ENCODE peak calls at places on chromosomes 4 and X, in seven cellular contexts. D is lower leg skin; Z is cardiac fibroblast; P is foreskin keratinocyte; U is IMR-90; R is PC-9; W is CD8-positive, alpha-beta T cell. J is an unnamed sample.
A peak's percentile ranks its signal among the peaks of the same experiment; 100 is the strongest.

GRCh38 chrX:16558489-16558888 is 91.5 kb upstream of the S100G start:
- DNase-seq in P (no peak), U (no peak), R (no peak), D (no peak), Z (no peak), W (no peak), J (no peak)

GRCh38 chr4:85475631-85476233 is 782 bp downstream of the ARHGAP24 start:
- DNase-seq in R (no peak), U (no peak), D (no peak), P (no peak), Z (peak; percentile 72), W (no peak), J (peak; percentile 43)

GRCh38 chr4:4267981-4268380 is 20.0 kb upstream of the TMEM128 start:
- DNase-seq in U (no peak), W (no peak), R (no peak), P (peak; percentile 15), Z (no peak), D (no peak), J (no peak)

GRCh38 chr4:10353110-10353509 is 104.1 kb downstream of the ZNF518B start:
- DNase-seq in P (peak; percentile 67), W (no peak), Z (no peak), R (no peak), D (no peak), U (no peak), J (no peak)

GRCh38 chr4:36386691-36387090 is 105.3 kb downstream of the DTHD1 start:
- DNase-seq in D (no peak), R (no peak), P (peak; percentile 5), Z (no peak), U (no peak), W (no peak), J (no peak)

GRCh38 chr4:6153874-6154273 is 46.5 kb downstream of the JAKMIP1 start:
- DNase-seq in R (no peak), D (no peak), Z (no peak), W (no peak), U (no peak), P (no peak), J (no peak)

GRCh38 chrX:135632353-135632752 is 81.1 kb upstream of the CT45A1 start:
- DNase-seq in R (no peak), D (no peak), U (no peak), P (no peak), W (no peak), Z (peak; percentile 5), J (no peak)

GRCh38 chrX:56764975-56765791 is 36.1 kb downstream of the NBDY start:
- DNase-seq in W (no peak), D (peak; percentile 81), P (no peak), U (no peak), Z (no peak), R (no peak), J (no peak)

GRCh38 chrX:97332963-97333362 is 449.3 kb downstream of the RPA4 start:
- DNase-seq in U (peak; percentile 56), R (no peak), D (no peak), Z (peak; percentile 5), W (no peak), P (no peak), J (no peak)

GRCh38 chr4:48194986-48195773 is 61.1 kb upstream of the TXK start:
- DNase-seq in D (no peak), R (no peak), P (peak; percentile 11), W (no peak), U (peak; percentile 12), Z (no peak), J (no peak)

GRCh38 chr4:156830356-156830755 is 141.2 kb downstream of the PDGFC start:
- DNase-seq in D (no peak), Z (no peak), W (no peak), R (no peak), P (peak; percentile 35), U (peak; percentile 79), J (no peak)

GRCh38 chr4:3700736-3701135 is 65.4 kb upstream of the ADRA2C start:
- DNase-seq in R (no peak), D (no peak), U (no peak), P (no peak), W (no peak), Z (no peak), J (no peak)

GRCh38 chr4:120855307-120856001 is 67.1 kb downstream of the PRDM5 start:
- DNase-seq in W (no peak), P (no peak), R (no peak), U (no peak), Z (no peak), D (no peak), J (no peak)

GRCh38 chrX:115058276-115058675 is 40.9 kb upstream of the IL13RA2 start:
- DNase-seq in D (no peak), P (no peak), R (no peak), Z (peak; percentile 92), W (no peak), U (peak; percentile 91), J (no peak)

GRCh38 chr4:147044241-147044640 is 98.6 kb upstream of the TTC29 start:
- DNase-seq in P (no peak), R (no peak), D (no peak), U (no peak), Z (no peak), W (no peak), J (no peak)

GRCh38 chr4:2284161-2284933 is 22.4 kb upstream of the MXD4 start:
- DNase-seq in P (no peak), D (no peak), U (no peak), Z (no peak), W (no peak), R (no peak), J (no peak)

GRCh38 chrX:119693032-119693995 is at the start of gene SEPTIN6:
- DNase-seq in Z (peak; percentile 76), P (peak; percentile 60), U (peak; percentile 52), W (peak; percentile 86), D (peak; percentile 94), R (peak; percentile 85), J (peak; percentile 66)
- TF ChIP-seq CTCF in Z (no peak), P (peak; percentile 15), U (no peak), W (no peak), D (no peak), R (no peak), J (no peak)

GRCh38 chr4:64715741-64716140 is 306.5 kb upstream of the TECRL start:
- DNase-seq in U (no peak), R (no peak), W (no peak), P (no peak), D (no peak), Z (no peak), J (no peak)

GRCh38 chr4:64718091-64718490 is 308.8 kb upstream of the TECRL start:
- DNase-seq in U (no peak), Z (no peak), P (peak; percentile 10), W (no peak), D (no peak), R (no peak), J (no peak)

GRCh38 chr4:64713256-64713840 is 304.1 kb upstream of the TECRL start:
- DNase-seq in R (no peak), Z (peak; percentile 21), W (no peak), D (no peak), U (peak; percentile 4), P (peak; percentile 29), J (no peak)
- TF ChIP-seq CTCF in R (peak; percentile 63), Z (peak; percentile 57), W (peak; percentile 14), D (no peak), U (peak; percentile 22), P (peak; percentile 56), J (no peak)

DNA sequence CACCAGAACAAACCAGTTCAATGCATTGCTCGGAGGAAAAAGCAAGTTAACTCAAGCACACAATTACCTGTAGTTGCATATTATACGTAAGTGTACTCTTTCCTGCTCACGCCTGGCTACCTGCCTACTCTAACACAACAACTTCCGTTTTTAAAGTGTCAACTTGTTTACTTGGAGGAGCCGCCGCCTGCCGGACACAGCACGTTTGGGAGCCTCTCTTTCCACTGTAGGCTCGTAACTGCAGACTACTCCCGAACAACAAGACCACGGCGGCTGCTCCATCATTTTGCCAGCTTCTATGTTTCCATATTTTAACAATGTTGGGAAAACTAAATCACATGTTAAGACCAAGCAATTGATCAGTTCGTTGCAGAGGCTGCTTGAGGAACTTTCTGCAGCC is 882 bp downstream of the MTNR1A start:
- DNase-seq in R (no peak), U (no peak), D (no peak), P (peak; percentile 35), Z (peak; percentile 32), W (no peak), J (no peak)
- TF ChIP-seq CTCF in R (no peak), U (peak; percentile 7), D (no peak), P (peak; percentile 33), Z (peak; percentile 34), W (no peak), J (no peak)

GRCh38 chr4:8320386-8320750 is 50.8 kb downstream of the HTRA3 start:
- DNase-seq in Z (no peak), W (no peak), P (no peak), U (no peak), R (no peak), D (peak; percentile 68), J (peak; percentile 26)
- TF ChIP-seq CTCF in Z (no peak), W (no peak), P (peak; percentile 51), U (no peak), R (peak; percentile 32), D (no peak), J (no peak)